ENCODE peak calls at places on chromosomes 13 and 19, in six cellular contexts. H is AML-193; C is thoracic aorta; L is activated CD4-positive, alpha-beta T cell treated with anti-CD3 and anti-CD28 coated beads, Interleukin-2, amount 50 U/mL, for 1 hour; M is psoas muscle; F is stimulated activated CD4-positive, alpha-beta T cell treated with anti-CD3 and anti-CD28 coated beads, Interleukin-1b, Interleukin-23, amount 100 ng/mL, for 4 hours. S is an unnamed sample.

GRCh38 chr13:109385161-109385560 is 401.2 kb downstream of the IRS2 start:
- DNase-seq in H (peak), M (no peak), C (no peak), L (no peak), F (no peak), S (no peak)

GRCh38 chr13:48562296-48563066 is 29.6 kb upstream of the RCBTB2 start:
- DNase-seq in M (no peak), L (peak), C (no peak), F (peak), H (peak), S (no peak)

GRCh38 chr19:17829855-17830566 is 8.7 kb upstream of the INSL3 start:
- DNase-seq in C (no peak), L (no peak), H (no peak), M (no peak), F (no peak), S (no peak)

GRCh38 chr13:94886191-94886590 is 173.8 kb upstream of the SOX21 start:
- DNase-seq in H (no peak), M (no peak), C (no peak), F (no peak), L (no peak), S (no peak)

GRCh38 chr13:74466015-74466414 is 331.8 kb upstream of the KLF12 start:
- DNase-seq in F (no peak), M (no peak), H (no peak), C (no peak), L (no peak), S (no peak)

GRCh38 chr19:47132522-47132852 is 1.9 kb downstream of the SAE1 start:
- DNase-seq in M (no peak), H (no peak), F (no peak), L (no peak), C (no peak), S (no peak)

GRCh38 chr19:10420444-10421239 is at the start of gene PDE4A:
- DNase-seq in H (no peak), M (peak), L (peak), C (no peak), F (no peak), S (no peak)

GRCh38 chr19:41540041-41540695 is 35.8 kb upstream of the CEACAM21 start:
- DNase-seq in C (no peak), L (no peak), M (no peak), H (no peak), F (no peak), S (no peak)

GRCh38 chr13:20700288-20700687 is 3.2 kb upstream of the IL17D start:
- DNase-seq in H (no peak), L (no peak), M (no peak), C (no peak), F (no peak), S (no peak)

GRCh38 chr13:77028202-77028601 is 1.2 kb upstream of the FBXL3 start:
- DNase-seq in L (no peak), H (no peak), F (no peak), C (no peak), M (no peak), S (no peak)

GRCh38 chr13:92143766-92144165 is 745.3 kb downstream of the GPC5 start:
- DNase-seq in F (no peak), C (no peak), M (no peak), L (no peak), H (no peak), S (no peak)

GRCh38 chr13:46369506-46370268 is 17.4 kb downstream of the RUBCNL start:
- DNase-seq in C (no peak), H (no peak), F (no peak), M (no peak), L (no peak), S (no peak)

GRCh38 chr13:97913206-97913605 is 40.3 kb upstream of the IPO5 start:
- DNase-seq in F (no peak), C (no peak), H (no peak), L (no peak), M (no peak), S (no peak)

GRCh38 chr13:68440874-68441273 is 1210.7 kb upstream of the PCDH9 start:
- DNase-seq in F (no peak), H (no peak), M (no peak), C (no peak), L (no peak), S (no peak)

GRCh38 chr13:48006396-48006795 is 5.3 kb upstream of the SUCLA2 start:
- DNase-seq in H (no peak), M (no peak), L (no peak), F (no peak), C (no peak), S (no peak)

GRCh38 chr19:11198769-11199469 is 1.6 kb upstream of the KANK2 start:
- DNase-seq in M (peak), C (no peak), H (no peak), F (no peak), L (no peak), S (no peak)

GRCh38 chr13:94658926-94659649 is 53.3 kb downstream of the SOX21 start:
- DNase-seq in F (no peak), L (no peak), M (no peak), H (no peak), C (no peak), S (no peak)

GRCh38 chr19:29526730-29527499 is 1.1 kb downstream of the VSTM2B start:
- DNase-seq in H (no peak), F (no peak), M (peak), C (no peak), L (no peak), S (no peak)

GRCh38 chr13:48431987-48432615 is 19.2 kb upstream of the LPAR6 start:
- DNase-seq in L (no peak), F (no peak), H (no peak), M (no peak), C (no peak), S (no peak)

GRCh38 chr13:52706074-52706473 is 33.5 kb downstream of the CNMD start:
- DNase-seq in L (no peak), H (no peak), C (no peak), F (no peak), M (no peak), S (no peak)

GRCh38 chr19:51330366-51330765 is 11.6 kb downstream of the VSIG10L start:
- DNase-seq in F (no peak), C (no peak), H (no peak), M (no peak), L (no peak), S (no peak)

GRCh38 chr13:110322126-110322827 is 15.2 kb downstream of the COL4A2 start:
- DNase-seq in M (no peak), C (no peak), L (no peak), H (no peak), F (no peak), S (peak)

GRCh38 chr13:47896546-47896945 is 104.5 kb downstream of the SUCLA2 start:
- DNase-seq in L (no peak), H (no peak), F (no peak), C (no peak), M (no peak), S (no peak)

GRCh38 chr19:42284641-42285341 is 15.7 kb downstream of the CIC start:
- DNase-seq in F (no peak), C (no peak), H (no peak), M (peak), L (no peak), S (peak)